ENCODE peak calls at places on chromosomes 4 and X, in four cellular contexts. One of them, this sample, is unnamed.

GRCh38 chr4:47484169-47484568 is 906 bp upstream of the ATP10D start:
- DNase-seq in adrenal gland: no peak
- DNase-seq in mucosa of descending colon: no peak
- DNase-seq in psoas muscle: no peak
- DNase-seq in this sample: no peak

GRCh38 chr4:156476359-156476758 is 495.2 kb downstream of the PDGFC start:
- DNase-seq in psoas muscle: no peak
- DNase-seq in mucosa of descending colon: no peak
- DNase-seq in adrenal gland: no peak
- DNase-seq in this sample: no peak

GRCh38 chrX:43121637-43122036 is 343.7 kb upstream of the PPP1R2C start:
- DNase-seq in adrenal gland: peak; percentile 14
- DNase-seq in mucosa of descending colon: no peak
- DNase-seq in psoas muscle: no peak
- DNase-seq in this sample: no peak

GRCh38 chr4:83113429-83113786 is 1.1 kb downstream of the PLAC8 start:
- DNase-seq in psoas muscle: no peak
- DNase-seq in adrenal gland: no peak
- DNase-seq in mucosa of descending colon: no peak
- DNase-seq in this sample: no peak

GRCh38 chr4:15695240-15695699 is 7.6 kb upstream of the BST1 start:
- DNase-seq in mucosa of descending colon: no peak
- DNase-seq in psoas muscle: no peak
- DNase-seq in adrenal gland: no peak
- DNase-seq in this sample: no peak

GRCh38 chr4:156557962-156558361 is 413.6 kb downstream of the PDGFC start:
- DNase-seq in mucosa of descending colon: no peak
- DNase-seq in adrenal gland: no peak
- DNase-seq in psoas muscle: no peak
- DNase-seq in this sample: no peak

GRCh38 chrX:12319012-12319519 is 180.8 kb downstream of the FRMPD4 start:
- DNase-seq in adrenal gland: no peak
- DNase-seq in mucosa of descending colon: no peak
- DNase-seq in psoas muscle: no peak
- DNase-seq in this sample: no peak

GRCh38 chrX:24860140-24860539 is 155.6 kb downstream of the ARX start:
- DNase-seq in mucosa of descending colon: no peak
- DNase-seq in psoas muscle: no peak
- DNase-seq in adrenal gland: no peak
- DNase-seq in this sample: no peak

GRCh38 chr4:80803337-80803736 is 227.2 kb upstream of the BMP3 start:
- DNase-seq in psoas muscle: no peak
- DNase-seq in mucosa of descending colon: no peak
- DNase-seq in adrenal gland: no peak
- DNase-seq in this sample: no peak

GRCh38 chrX:153910446-153910845 is 6.0 kb downstream of the AVPR2 start:
- DNase-seq in psoas muscle: no peak
- DNase-seq in adrenal gland: no peak
- DNase-seq in mucosa of descending colon: no peak
- DNase-seq in this sample: no peak

GRCh38 chrX:13463608-13464007 is 105.8 kb upstream of the EGFL6 start:
- DNase-seq in psoas muscle: peak; percentile 49
- DNase-seq in mucosa of descending colon: no peak
- DNase-seq in adrenal gland: no peak
- DNase-seq in this sample: peak; percentile 38

GRCh38 chr4:3010577-3010976 is 47.2 kb downstream of the GRK4 start:
- DNase-seq in mucosa of descending colon: no peak
- DNase-seq in psoas muscle: no peak
- DNase-seq in adrenal gland: no peak
- DNase-seq in this sample: no peak

GRCh38 chrX:104013158-104013557 is 350 bp downstream of the H2BW1 start:
- DNase-seq in adrenal gland: no peak
- DNase-seq in mucosa of descending colon: no peak
- DNase-seq in psoas muscle: no peak
- DNase-seq in this sample: no peak

GRCh38 chrX:118368398-118368797 is 22.5 kb downstream of the WDR44 start:
- DNase-seq in adrenal gland: no peak
- DNase-seq in mucosa of descending colon: no peak
- DNase-seq in psoas muscle: no peak
- DNase-seq in this sample: no peak

GRCh38 chrX:40987413-40987812 is 97.8 kb upstream of the USP9X start:
- DNase-seq in psoas muscle: no peak
- DNase-seq in adrenal gland: no peak
- DNase-seq in mucosa of descending colon: no peak
- DNase-seq in this sample: no peak

GRCh38 chr4:144831971-144832370 is 186.0 kb downstream of the HHIP start:
- DNase-seq in adrenal gland: no peak
- DNase-seq in psoas muscle: no peak
- DNase-seq in mucosa of descending colon: no peak
- DNase-seq in this sample: no peak

GRCh38 chr4:10102193-10102980 is 14.2 kb downstream of the WDR1 start:
- DNase-seq in mucosa of descending colon: no peak
- DNase-seq in psoas muscle: no peak
- DNase-seq in adrenal gland: no peak
- DNase-seq in this sample: no peak
- H3K4me1 ChIP-seq in mucosa of descending colon: peaks cover 34% of the 10 kb centered on the region
- H3K4me1 ChIP-seq in psoas muscle: peaks cover 98% of the 10 kb centered on the region
- H3K4me1 ChIP-seq in adrenal gland: peaks cover 42% of the 10 kb centered on the region
- H3K4me1 ChIP-seq in this sample: peaks cover 94% of the 10 kb centered on the region

DNA sequence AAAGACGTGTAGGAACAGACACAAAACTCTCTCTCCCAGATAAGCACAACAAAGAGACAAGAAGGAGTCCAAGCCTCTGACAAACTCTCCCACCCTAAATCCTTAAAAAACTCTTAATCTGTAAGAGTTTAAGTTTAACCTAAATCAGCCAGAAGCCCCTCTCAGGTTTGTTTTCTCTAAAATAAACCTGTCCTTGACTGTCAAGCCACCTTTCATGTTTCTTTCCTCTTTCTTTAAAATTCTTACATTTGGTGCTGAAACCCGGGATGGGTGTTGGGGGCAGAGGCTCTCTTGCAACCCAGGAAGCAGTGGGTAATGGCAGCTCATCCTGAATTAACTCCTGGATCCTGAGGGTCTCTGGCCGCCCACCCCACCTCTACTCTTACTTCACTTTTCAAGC is 107.8 kb upstream of the TENT5D start:
- DNase-seq in mucosa of descending colon: no peak
- DNase-seq in adrenal gland: no peak
- DNase-seq in psoas muscle: no peak
- DNase-seq in this sample: no peak
- H3K4me1 ChIP-seq in mucosa of descending colon: no peaks in the 10 kb centered on the region
- H3K4me1 ChIP-seq in adrenal gland: no peaks in the 10 kb centered on the region
- H3K4me1 ChIP-seq in psoas muscle: no peaks in the 10 kb centered on the region
- H3K4me1 ChIP-seq in this sample: no peaks in the 10 kb centered on the region

GRCh38 chr4:56741595-56741994 is 60.5 kb upstream of the HOPX start:
- DNase-seq in mucosa of descending colon: no peak
- DNase-seq in adrenal gland: no peak
- DNase-seq in psoas muscle: no peak
- DNase-seq in this sample: no peak
- H3K4me1 ChIP-seq in mucosa of descending colon: peaks cover 15% of the 10 kb centered on the region
- H3K4me1 ChIP-seq in adrenal gland: no peaks in the 10 kb centered on the region
- H3K4me1 ChIP-seq in psoas muscle: no peaks in the 10 kb centered on the region
- H3K4me1 ChIP-seq in this sample: no peaks in the 10 kb centered on the region

GRCh38 chr4:111492501-111492900 is 652.8 kb upstream of the FAM241A start:
- DNase-seq in mucosa of descending colon: no peak
- DNase-seq in psoas muscle: no peak
- DNase-seq in adrenal gland: no peak
- DNase-seq in this sample: no peak
- H3K4me1 ChIP-seq in mucosa of descending colon: no peaks in the 10 kb centered on the region
- H3K4me1 ChIP-seq in psoas muscle: no peaks in the 10 kb centered on the region
- H3K4me1 ChIP-seq in adrenal gland: no peaks in the 10 kb centered on the region
- H3K4me1 ChIP-seq in this sample: no peaks in the 10 kb centered on the region

DNA sequence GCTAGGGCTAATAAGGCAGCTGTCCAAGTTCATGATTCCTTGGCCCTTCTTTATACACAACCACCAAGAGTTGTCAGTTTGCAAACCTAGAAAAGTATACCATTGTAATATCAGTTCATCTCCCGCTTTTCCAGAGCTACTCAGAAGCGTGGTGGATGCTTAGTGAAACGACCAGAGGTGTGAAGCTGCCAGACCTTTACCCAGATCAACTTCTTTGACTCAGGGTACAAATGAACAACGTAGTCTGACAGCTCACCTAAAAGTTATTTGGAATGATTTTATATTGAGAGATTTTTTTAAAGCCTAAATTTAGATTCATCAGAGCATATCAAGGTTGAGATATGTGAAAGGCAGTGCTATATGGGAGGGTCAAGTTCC is 169.7 kb downstream of the CBR4 start:
- DNase-seq in mucosa of descending colon: no peak
- DNase-seq in adrenal gland: no peak
- DNase-seq in psoas muscle: no peak
- DNase-seq in this sample: no peak
- H3K4me1 ChIP-seq in mucosa of descending colon: no peaks in the 10 kb centered on the region
- H3K4me1 ChIP-seq in adrenal gland: peaks cover 55% of the 10 kb centered on the region
- H3K4me1 ChIP-seq in psoas muscle: peaks cover 78% of the 10 kb centered on the region
- H3K4me1 ChIP-seq in this sample: peaks cover 99% of the 10 kb centered on the region

DNA sequence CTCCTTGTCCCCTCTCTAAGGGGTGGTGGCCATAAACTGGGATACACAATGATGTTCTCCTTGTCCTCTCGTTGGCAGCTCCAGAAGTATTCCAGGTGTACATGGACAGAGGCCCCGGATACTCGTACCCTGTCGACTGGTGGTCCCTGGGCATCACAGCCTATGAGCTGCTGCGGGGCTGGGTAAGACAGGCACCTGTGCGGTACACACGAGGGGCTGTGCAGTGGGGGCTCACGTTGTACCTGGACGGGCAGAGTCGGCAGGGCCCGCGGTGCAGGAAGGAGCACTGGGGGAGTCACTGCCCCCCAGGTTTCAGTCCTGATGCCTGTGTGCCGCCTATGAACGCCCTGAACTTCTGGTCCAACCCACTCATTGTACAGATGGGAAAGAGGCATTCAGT is 261.8 kb downstream of the EVC2 start:
- DNase-seq in adrenal gland: no peak
- DNase-seq in mucosa of descending colon: no peak
- DNase-seq in psoas muscle: no peak
- DNase-seq in this sample: no peak
- H3K4me1 ChIP-seq in adrenal gland: no peaks in the 10 kb centered on the region
- H3K4me1 ChIP-seq in mucosa of descending colon: no peaks in the 10 kb centered on the region
- H3K4me1 ChIP-seq in psoas muscle: no peaks in the 10 kb centered on the region
- H3K4me1 ChIP-seq in this sample: no peaks in the 10 kb centered on the region

GRCh38 chr4:39320381-39321115 is 45.6 kb downstream of the RFC1 start:
- DNase-seq in mucosa of descending colon: no peak
- DNase-seq in psoas muscle: no peak
- DNase-seq in adrenal gland: no peak
- DNase-seq in this sample: no peak

GRCh38 chr4:39324446-39324845 is 41.7 kb downstream of the RFC1 start:
- DNase-seq in mucosa of descending colon: no peak
- DNase-seq in psoas muscle: no peak
- DNase-seq in adrenal gland: no peak
- DNase-seq in this sample: no peak

GRCh38 chr4:39326468-39326960 is 39.6 kb downstream of the RFC1 start:
- DNase-seq in mucosa of descending colon: no peak
- DNase-seq in psoas muscle: no peak
- DNase-seq in adrenal gland: no peak
- DNase-seq in this sample: no peak

GRCh38 chr4:39323836-39324235 is 42.3 kb downstream of the RFC1 start:
- DNase-seq in psoas muscle: no peak
- DNase-seq in mucosa of descending colon: no peak
- DNase-seq in adrenal gland: no peak
- DNase-seq in this sample: no peak

DNA sequence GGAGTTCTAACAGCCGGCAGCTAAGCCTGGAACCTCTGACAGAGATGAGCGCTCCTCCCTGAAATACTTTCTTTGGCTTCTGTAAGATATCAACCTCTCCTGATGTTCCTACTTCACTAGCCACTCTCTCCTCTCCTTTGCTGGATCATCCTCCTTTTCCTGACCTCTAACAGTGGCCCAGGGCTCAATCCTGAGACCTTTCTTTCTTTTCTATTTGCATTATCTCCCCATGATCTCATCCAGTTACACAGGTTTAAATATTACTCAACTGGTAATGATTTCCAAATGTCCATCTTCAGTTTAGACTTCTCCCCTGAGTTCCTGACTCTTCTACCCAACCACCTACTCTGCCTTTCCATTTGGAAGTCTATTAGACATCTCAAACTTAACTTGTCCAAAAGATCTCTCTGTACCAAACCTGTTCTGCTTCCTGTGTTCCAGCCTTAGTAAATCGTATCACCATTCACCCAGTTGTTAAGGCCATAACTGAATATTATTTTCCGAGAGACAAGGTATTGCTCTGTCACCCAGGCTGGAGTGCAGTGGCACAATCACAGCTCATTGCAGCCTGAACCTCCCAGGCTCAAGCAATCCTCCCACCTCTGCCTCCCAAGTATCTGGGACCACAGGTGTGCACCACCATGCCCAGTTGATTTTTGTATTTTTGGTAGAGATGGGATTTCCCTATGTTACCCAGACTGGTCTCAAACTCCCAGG is 41.1 kb downstream of the RFC1 start:
- DNase-seq in adrenal gland: no peak
- DNase-seq in psoas muscle: no peak
- DNase-seq in mucosa of descending colon: no peak
- DNase-seq in this sample: no peak
- H3K4me1 ChIP-seq in adrenal gland: peaks cover 24% of the 10 kb centered on the region
- H3K4me1 ChIP-seq in psoas muscle: no peaks in the 10 kb centered on the region
- H3K4me1 ChIP-seq in mucosa of descending colon: no peaks in the 10 kb centered on the region
- H3K4me1 ChIP-seq in this sample: no peaks in the 10 kb centered on the region

GRCh38 chr4:78784255-78784654 is 8.1 kb downstream of the BMP2K start:
- DNase-seq in adrenal gland: no peak
- DNase-seq in mucosa of descending colon: no peak
- DNase-seq in psoas muscle: no peak
- DNase-seq in this sample: no peak
- H3K4me1 ChIP-seq in adrenal gland: peaks cover 23% of the 10 kb centered on the region
- H3K4me1 ChIP-seq in mucosa of descending colon: peaks cover 18% of the 10 kb centered on the region
- H3K4me1 ChIP-seq in psoas muscle: peaks cover 62% of the 10 kb centered on the region
- H3K4me1 ChIP-seq in this sample: peaks cover 96% of the 10 kb centered on the region

GRCh38 chr4:87010192-87010591 is 75.4 kb downstream of the AFF1 start:
- DNase-seq in adrenal gland: no peak
- DNase-seq in psoas muscle: no peak
- DNase-seq in mucosa of descending colon: no peak
- DNase-seq in this sample: no peak
- H3K4me1 ChIP-seq in adrenal gland: peaks cover 76% of the 10 kb centered on the region
- H3K4me1 ChIP-seq in psoas muscle: peaks cover 72% of the 10 kb centered on the region
- H3K4me1 ChIP-seq in mucosa of descending colon: peaks cover 55% of the 10 kb centered on the region
- H3K4me1 ChIP-seq in this sample: peaks cover 93% of the 10 kb centered on the region